ENCODE peak calls at places on chromosomes 4 and X, in seven cellular contexts. V is psoas muscle, C is AG04449, P is ovary, I is GM13977, T is left lung, Z is RWPE1. K is an unnamed sample.

GRCh38 chr4:1285790-1286553 is 3.7 kb upstream of the MAEA start:
- DNase-seq in V (no peak), T (no peak), Z (no peak), P (no peak), I (peak; percentile 44), C (no peak), K (no peak)

GRCh38 chrX:49184294-49185061 is 1.7 kb downstream of the PRICKLE3 start:
- DNase-seq in Z (peak; percentile 76), I (no peak), P (peak; percentile 98), V (peak; percentile 90), C (no peak), T (peak; percentile 92), K (peak; percentile 91)

GRCh38 chrX:50107470-50107869 is 93.3 kb downstream of the AKAP4 start:
- DNase-seq in I (no peak), P (no peak), T (no peak), C (no peak), V (no peak), Z (no peak), K (no peak)

GRCh38 chr4:163902417-163902816 is 407.9 kb downstream of the TMA16 start:
- DNase-seq in Z (no peak), V (no peak), T (no peak), I (no peak), C (no peak), P (no peak), K (no peak)

GRCh38 chr4:125062079-125062478 is 252.7 kb upstream of the FAT4 start:
- DNase-seq in I (no peak), C (no peak), V (no peak), P (no peak), Z (no peak), T (no peak), K (no peak)

GRCh38 chr4:183876268-183876934 is 28.7 kb upstream of the STOX2 start:
- DNase-seq in V (peak; percentile 67), T (peak; percentile 84), P (peak; percentile 83), Z (peak; percentile 55), I (no peak), C (no peak), K (no peak)

GRCh38 chr4:68951806-68952585 is 392 bp upstream of the UGT2A3 start:
- DNase-seq in V (no peak), P (no peak), I (no peak), T (no peak), Z (no peak), C (no peak), K (no peak)

GRCh38 chr4:7393491-7394183 is 41.1 kb downstream of the PSAPL1 start:
- DNase-seq in I (no peak), Z (no peak), V (no peak), T (peak; percentile 47), C (no peak), P (no peak), K (peak; percentile 64)

GRCh38 chr4:101708640-101709039 is 81.9 kb upstream of the BANK1 start:
- DNase-seq in Z (no peak), T (no peak), C (no peak), I (no peak), V (no peak), P (no peak), K (no peak)

GRCh38 chr4:80926446-80926845 is 104.1 kb upstream of the BMP3 start:
- DNase-seq in I (no peak), V (no peak), Z (peak; percentile 35), P (no peak), T (no peak), C (no peak), K (no peak)

GRCh38 chr4:172842759-172843158 is 325.9 kb upstream of the GALNT7 start:
- DNase-seq in I (no peak), T (no peak), C (no peak), P (no peak), Z (no peak), V (no peak), K (no peak)

GRCh38 chr4:84870398-84871163 is 95.9 kb downstream of the WDFY3 start:
- DNase-seq in Z (peak; percentile 42), I (no peak), V (no peak), T (no peak), C (no peak), P (no peak), K (no peak)

GRCh38 chrX:24396236-24396929 is 35.9 kb downstream of the SUPT20HL1 start:
- DNase-seq in T (no peak), Z (no peak), I (no peak), V (no peak), P (no peak), C (peak; percentile 23), K (no peak)

GRCh38 chr4:123478859-123479345 is 82.3 kb downstream of the SPRY1 start:
- DNase-seq in V (peak; percentile 16), P (no peak), T (no peak), Z (no peak), C (peak; percentile 19), I (no peak), K (no peak)

GRCh38 chr4:124945422-124945821 is 232.9 kb upstream of the ANKRD50 start:
- DNase-seq in C (no peak), T (no peak), I (no peak), Z (no peak), V (no peak), P (no peak), K (no peak)

GRCh38 chr4:25442863-25443307 is 65.8 kb downstream of the ANAPC4 start:
- DNase-seq in V (no peak), I (no peak), P (no peak), Z (no peak), C (no peak), T (no peak), K (no peak)

GRCh38 chr4:173288698-173289350 is 45.3 kb downstream of the HMGB2 start:
- DNase-seq in P (no peak), V (no peak), Z (no peak), I (no peak), C (no peak), T (no peak), K (no peak)

GRCh38 chr4:89469930-89470375 is 162.4 kb upstream of the GPRIN3 start:
- DNase-seq in P (no peak), I (no peak), Z (peak; percentile 35), T (no peak), C (peak; percentile 78), V (no peak), K (no peak)

GRCh38 chr4:156765277-156765676 is 206.3 kb downstream of the PDGFC start:
- DNase-seq in I (no peak), Z (no peak), V (no peak), T (no peak), C (no peak), P (no peak), K (no peak)

GRCh38 chrX:15873566-15873965 is 19.0 kb upstream of the AP1S2 start:
- DNase-seq in Z (no peak), P (no peak), V (no peak), T (no peak), I (no peak), C (no peak), K (no peak)

GRCh38 chr4:145177906-145178538 is 2.4 kb downstream of the OTUD4 start:
- DNase-seq in V (no peak), I (no peak), C (no peak), T (no peak), Z (no peak), P (no peak), K (no peak)

GRCh38 chr4:120056249-120056648 is 10.4 kb downstream of the MAD2L1 start:
- DNase-seq in C (no peak), P (no peak), V (no peak), I (no peak), Z (no peak), T (no peak), K (no peak)

GRCh38 chrX:3165808-3166207 is 124.5 kb downstream of the ARSF start:
- DNase-seq in T (no peak), P (no peak), C (no peak), I (no peak), Z (no peak), V (no peak), K (no peak)
- TF ChIP-seq CTCF in T (no peak), P (no peak), C (no peak), I (no peak), Z (no peak), V (no peak), K (no peak)

GRCh38 chr4:23614284-23614892 is 275.5 kb downstream of the PPARGC1A start:
- DNase-seq in Z (no peak), T (no peak), C (no peak), I (no peak), V (no peak), P (no peak), K (no peak)
- TF ChIP-seq CTCF in Z (no peak), T (no peak), C (no peak), I (peak; percentile 38), V (no peak), P (no peak), K (peak; percentile 51)

GRCh38 chr4:82744284-82744963 is 54.2 kb downstream of the SCD5 start:
- DNase-seq in V (no peak), I (no peak), T (no peak), P (no peak), C (no peak), Z (peak; percentile 69), K (no peak)

GRCh38 chr4:82737354-82737753 is 61.2 kb downstream of the SCD5 start:
- DNase-seq in I (no peak), T (no peak), P (no peak), Z (no peak), C (no peak), V (no peak), K (no peak)

GRCh38 chr4:82741188-82741587 is 57.4 kb downstream of the SCD5 start:
- DNase-seq in P (no peak), C (no peak), V (no peak), Z (no peak), I (no peak), T (no peak), K (no peak)

GRCh38 chr4:82745173-82745842 is 53.3 kb downstream of the SCD5 start:
- DNase-seq in P (no peak), I (no peak), V (no peak), C (peak; percentile 85), T (no peak), Z (peak; percentile 62), K (no peak)

DNA sequence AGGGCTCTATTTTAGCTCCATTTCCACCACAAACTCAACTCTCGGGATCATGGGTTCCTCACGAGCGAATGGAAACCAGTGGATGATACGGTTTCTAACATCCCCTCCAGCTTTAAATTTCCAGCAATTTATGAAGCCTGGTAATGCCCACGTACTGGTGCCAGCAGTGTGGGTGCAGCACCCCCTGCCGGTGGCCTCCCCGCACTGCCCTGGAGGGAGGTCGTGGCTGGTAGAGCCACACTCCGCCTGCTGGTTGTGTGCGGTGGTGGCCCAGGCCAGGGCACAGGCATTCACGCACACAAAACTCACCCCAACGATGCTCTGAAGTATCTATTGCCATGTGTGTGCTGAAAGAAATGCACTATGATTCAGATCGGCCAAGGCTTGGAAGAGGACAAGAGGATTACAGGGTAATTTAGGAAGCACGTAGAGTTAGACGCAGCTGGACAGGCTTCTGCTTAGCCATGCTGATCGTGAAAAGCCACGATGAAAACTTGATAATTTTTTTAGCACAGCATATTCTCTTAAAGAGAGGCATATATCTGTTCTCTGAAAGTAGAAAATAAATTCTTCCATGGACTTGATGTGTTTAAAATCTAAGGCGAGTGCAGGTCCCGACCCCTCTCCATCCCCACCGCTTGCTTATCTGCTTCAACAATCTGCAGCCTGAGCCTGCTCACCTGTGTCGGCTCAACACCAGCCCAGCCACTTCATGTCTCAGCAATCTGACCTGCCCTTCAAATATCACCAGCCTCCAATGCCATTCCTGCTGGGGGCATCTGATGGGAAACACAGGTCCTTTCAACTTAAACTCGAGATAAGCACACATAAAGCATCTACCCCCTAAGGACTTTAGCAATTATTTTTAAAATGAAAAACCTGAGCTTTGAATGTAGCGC is 59.1 kb downstream of the SCD5 start:
- DNase-seq in P (peak; percentile 53), Z (no peak), C (no peak), I (peak; percentile 79), T (peak; percentile 91), V (peak; percentile 56), K (peak; percentile 86)
- TF ChIP-seq CTCF in P (no peak), Z (no peak), C (peak; percentile 100), I (peak; percentile 97), T (peak; percentile 93), V (peak; percentile 85), K (peak; percentile 74)

GRCh38 chrX:20442597-20442996 is 175.9 kb upstream of the RPS6KA3 start:
- DNase-seq in Z (peak; percentile 34), V (peak; percentile 80), P (peak; percentile 74), T (peak; percentile 80), I (peak; percentile 29), C (no peak), K (no peak)
- TF ChIP-seq CTCF in Z (no peak), V (peak; percentile 69), P (no peak), T (peak; percentile 57), I (peak; percentile 71), C (peak; percentile 47), K (peak; percentile 55)

K was measured in osteocyte.